ENCODE peak calls at places on chromosomes 12 and 14, in nine cellular contexts. N is gastrocnemius medialis, K is MM.1S, I is GM06990, E is keratinocyte, P is WTC11, G is upper lobe of left lung, S is cardiac fibroblast, D is progenitor cell of endocrine pancreas. Q is an unnamed sample.
A peak's percentile ranks its signal among the peaks of the same experiment; 100 is the strongest.

GRCh38 chr12:107130830-107131760 is 37.7 kb upstream of the CRY1 start:
- DNase-seq in N (no peak), K (no peak), I (no peak), E (no peak), P (no peak), G (no peak), S (no peak), D (no peak), Q (no peak)

GRCh38 chr14:50620341-50620740 is 47.8 kb downstream of the SAV1 start:
- DNase-seq in N (no peak), K (no peak), I (no peak), E (no peak), P (no peak), G (no peak), S (no peak), D (no peak), Q (no peak)

GRCh38 chr12:105933671-105934665 is 204.8 kb downstream of the NUAK1 start:
- DNase-seq in N (peak; percentile 55), K (no peak), I (no peak), E (peak; percentile 78), P (no peak), G (no peak), S (peak; percentile 94), D (no peak), Q (no peak)

GRCh38 chr14:64971890-64972785 is at the start of gene RAB15:
- DNase-seq in N (no peak), K (no peak), I (peak; percentile 38), E (no peak), P (peak; percentile 43), G (peak; percentile 24), S (peak; percentile 31), D (peak; percentile 29), Q (peak; percentile 79)

GRCh38 chr14:36176524-36176923 is at the start of gene PTCSC3:
- DNase-seq in N (no peak), K (no peak), I (no peak), E (no peak), P (no peak), G (no peak), S (no peak), D (no peak), Q (no peak)

GRCh38 chr14:100688598-100689499 is 37.8 kb upstream of the DLK1 start:
- DNase-seq in N (no peak), K (no peak), I (no peak), E (no peak), P (no peak), G (no peak), S (peak; percentile 63), D (no peak), Q (no peak)

GRCh38 chr12:27193854-27194544 is 50.1 kb upstream of the STK38L start:
- DNase-seq in N (no peak), K (no peak), I (no peak), E (no peak), P (no peak), G (no peak), S (peak; percentile 88), D (no peak), Q (no peak)

GRCh38 chr12:90543841-90544240 is 411.1 kb downstream of the CCER1 start:
- DNase-seq in N (no peak), K (no peak), I (no peak), E (no peak), P (no peak), G (no peak), S (peak; percentile 29), D (no peak), Q (no peak)

GRCh38 chr14:90799420-90799819 is 16.8 kb downstream of the TTC7B start:
- DNase-seq in N (no peak), K (no peak), I (no peak), E (no peak), P (no peak), G (no peak), S (no peak), D (no peak), Q (no peak)

GRCh38 chr12:96578526-96579125 is 89.2 kb downstream of the CFAP54 start:
- DNase-seq in N (no peak), K (peak; percentile 76), I (peak; percentile 25), E (no peak), P (no peak), G (no peak), S (peak; percentile 75), D (no peak), Q (peak; percentile 62)

GRCh38 chr12:84817297-84817696 is 95.3 kb downstream of the SLC6A15 start:
- DNase-seq in N (no peak), K (no peak), I (no peak), E (no peak), P (no peak), G (no peak), S (no peak), D (no peak), Q (no peak)

GRCh38 chr12:115422845-115423545 is 739.0 kb upstream of the TBX3 start:
- DNase-seq in N (no peak), K (no peak), I (no peak), E (no peak), P (no peak), G (no peak), S (no peak), D (no peak), Q (no peak)

DNA sequence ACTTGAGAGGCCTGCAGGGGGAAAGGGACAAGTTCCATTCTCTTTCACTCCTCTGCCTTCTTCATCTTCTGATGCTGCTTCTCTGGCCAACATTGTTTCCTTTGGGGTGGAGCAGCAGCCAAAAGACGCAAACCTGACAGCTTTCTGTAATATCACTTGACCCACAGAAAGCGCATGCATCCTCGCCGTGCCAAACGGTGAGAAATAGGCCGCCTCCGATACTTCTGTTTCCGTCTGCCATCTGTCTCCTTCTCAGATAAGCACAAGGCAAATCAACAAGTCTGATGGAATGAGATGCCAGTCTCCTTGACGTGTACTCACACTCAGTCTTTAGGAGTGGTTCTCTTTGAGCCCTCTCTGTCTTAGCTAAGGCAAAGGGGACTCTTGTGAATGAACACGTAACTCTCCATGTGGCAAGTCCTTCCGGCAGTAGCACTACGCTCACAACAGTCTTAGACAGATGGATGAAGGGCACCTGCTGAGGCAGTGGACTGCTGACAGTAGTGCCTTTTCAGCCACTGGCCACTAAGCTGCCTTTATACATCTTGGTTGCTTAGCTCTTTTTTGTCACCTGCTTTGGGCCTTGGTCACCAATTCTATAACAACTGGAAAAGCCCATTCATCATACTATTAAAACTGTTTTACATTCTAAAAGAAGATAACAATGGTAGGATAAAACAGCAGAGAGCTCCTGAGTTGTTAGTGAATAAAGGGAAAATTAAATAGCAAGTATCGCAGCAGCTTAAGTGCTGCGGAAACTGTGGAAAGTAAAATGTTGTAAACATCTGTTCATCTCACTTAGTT is 214.0 kb downstream of the FBXL14 start:
- DNase-seq in N (no peak), K (no peak), I (no peak), E (no peak), P (no peak), G (no peak), S (no peak), D (no peak), Q (no peak)
- TF ChIP-seq CTCF in N (no peak), K (no peak), I (no peak), E (no peak), P (no peak), G (no peak), S (no peak), D (no peak), Q (no peak)

DNA sequence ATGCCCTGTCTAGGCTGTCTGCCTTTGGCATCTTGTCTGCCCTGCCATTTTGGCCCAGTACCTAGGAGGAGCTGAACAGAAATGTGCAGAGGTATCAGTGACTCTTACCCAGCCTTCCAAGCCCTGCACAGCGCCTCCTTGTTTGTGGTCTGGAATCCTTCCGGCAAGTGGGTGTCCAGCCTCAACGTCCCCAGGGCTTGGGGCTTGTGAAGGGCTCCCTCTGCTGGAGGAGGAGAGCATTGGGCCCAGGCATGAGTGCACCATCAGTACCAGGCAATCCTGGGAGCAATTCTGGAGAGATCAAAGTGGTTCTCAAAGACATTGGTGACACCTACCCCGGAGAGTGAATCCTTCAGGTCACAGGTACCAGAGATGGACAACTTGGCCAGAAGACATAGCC is 2.4 kb upstream of the TCL1B start:
- DNase-seq in N (no peak), K (peak; percentile 9), I (no peak), E (no peak), P (peak; percentile 75), G (peak; percentile 28), S (no peak), D (no peak), Q (peak; percentile 83)
- TF ChIP-seq CTCF in N (peak; percentile 53), K (peak; percentile 64), I (peak; percentile 96), E (peak; percentile 76), P (peak; percentile 67), G (peak; percentile 33), S (peak; percentile 10), D (peak; percentile 43), Q (peak; percentile 87)

DNA sequence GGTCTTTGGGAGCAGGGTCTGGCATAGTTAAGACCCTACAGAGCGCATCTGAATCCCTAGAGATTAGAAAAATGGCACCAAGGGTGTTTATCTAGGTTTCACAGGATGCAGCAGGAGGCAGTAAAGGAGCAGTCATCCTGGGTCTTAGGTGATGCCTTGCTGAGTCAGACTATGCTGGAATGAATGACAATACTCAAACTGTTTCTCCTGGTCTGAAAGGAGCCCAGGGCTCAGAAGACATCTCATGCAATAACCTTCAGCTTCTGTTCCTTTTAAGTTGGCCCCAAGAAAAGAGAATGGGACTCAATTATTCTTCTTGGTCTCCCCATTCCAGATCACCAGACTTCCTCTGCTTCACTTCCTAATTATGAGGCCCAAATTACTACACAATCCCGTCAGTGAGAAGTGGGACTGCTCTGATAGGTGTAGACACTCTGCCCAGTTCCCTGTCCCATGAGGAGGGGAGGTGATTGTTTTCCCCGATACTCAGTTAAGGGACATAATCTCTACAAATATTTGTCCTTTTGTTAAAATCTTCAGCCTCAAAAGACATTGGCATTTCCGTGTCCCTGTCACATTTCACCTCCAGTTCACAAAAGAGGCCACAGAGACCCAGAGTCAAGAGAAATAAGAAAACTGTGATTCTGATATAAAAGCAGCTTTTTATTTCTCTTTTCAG is 14.8 kb upstream of the APOF start:
- DNase-seq in N (no peak), K (no peak), I (no peak), E (no peak), P (no peak), G (no peak), S (no peak), D (no peak), Q (no peak)
- TF ChIP-seq CTCF in N (no peak), K (no peak), I (no peak), E (peak; percentile 48), P (no peak), G (no peak), S (peak; percentile 23), D (no peak), Q (no peak)

GRCh38 chr12:20757-21156 is 45.8 kb upstream of the IQSEC3 start:
- DNase-seq in N (no peak), K (no peak), I (no peak), E (no peak), P (no peak), G (no peak), S (no peak), D (no peak), Q (peak; percentile 22)

GRCh38 chr12:21301-22189 is 45.0 kb upstream of the IQSEC3 start:
- DNase-seq in N (no peak), K (peak; percentile 6), I (no peak), E (no peak), P (no peak), G (no peak), S (no peak), D (no peak), Q (peak; percentile 64)

GRCh38 chr12:22530-23201 is 43.9 kb upstream of the IQSEC3 start:
- DNase-seq in N (no peak), K (no peak), I (no peak), E (no peak), P (no peak), G (no peak), S (no peak), D (no peak), Q (peak; percentile 15)

DNA sequence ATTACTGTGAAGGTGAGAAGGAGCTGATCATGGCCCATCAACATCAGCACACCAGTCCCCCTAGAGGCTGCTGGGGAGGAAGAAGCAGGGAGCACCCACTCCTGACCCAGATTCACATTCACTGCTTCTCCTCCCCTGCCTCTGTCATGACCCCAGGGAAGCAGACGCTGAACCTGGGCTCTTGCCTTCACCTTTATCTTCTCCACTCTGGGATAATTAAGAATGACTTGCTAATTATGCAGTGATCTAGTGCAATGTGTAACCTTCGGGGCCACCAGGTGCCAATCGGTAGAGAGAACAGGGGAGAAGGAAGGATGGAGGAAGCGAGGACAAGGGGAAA is 44.4 kb upstream of the IQSEC3 start:
- DNase-seq in N (no peak), K (no peak), I (no peak), E (no peak), P (no peak), G (no peak), S (no peak), D (no peak), Q (no peak)
- TF ChIP-seq CTCF in N (no peak), K (no peak), I (peak; percentile 37), E (peak; percentile 24), P (no peak), G (no peak), S (no peak), D (no peak), Q (no peak)